ENCODE peak calls at places on chromosomes 3 and 15, in four cellular contexts. V is upper lobe of left lung, L is A549, F is transverse colon. Q is an unnamed sample. For H3K9me3, the result is how much of the 10 kb centered on the place peaks cover.

GRCh38 chr3:65044401-65044800 is 356.6 kb upstream of the ADAMTS9 start:
- DNase-seq in V (no peak), L (no peak), F (no peak), Q (no peak)

GRCh38 chr15:90774731-90775521 is 57.8 kb downstream of the BLM start:
- DNase-seq in V (no peak), L (peak), F (no peak), Q (no peak)

GRCh38 chr15:97730315-97730714 is 230.2 kb upstream of the ARRDC4 start:
- DNase-seq in V (no peak), L (no peak), F (no peak), Q (no peak)

GRCh38 chr15:65195542-65196026 is 10.4 kb upstream of the CLPX start:
- DNase-seq in V (no peak), L (no peak), F (no peak), Q (no peak)

GRCh38 chr3:42477696-42478095 is 24.7 kb upstream of the VIPR1 start:
- DNase-seq in V (no peak), L (no peak), F (no peak), Q (no peak)

GRCh38 chr3:101722394-101723173 is 1.8 kb upstream of the CEP97 start:
- DNase-seq in V (no peak), L (no peak), F (no peak), Q (no peak)

GRCh38 chr3:100029689-100030088 is 84.6 kb downstream of the FILIP1L start:
- DNase-seq in V (no peak), L (no peak), F (no peak), Q (no peak)

GRCh38 chr3:101319531-101319930 is 844 bp downstream of the IMPG2 start:
- DNase-seq in V (no peak), L (no peak), F (no peak), Q (no peak)

GRCh38 chr3:163058190-163058854 is 1561.7 kb downstream of the OTOL1 start:
- DNase-seq in V (no peak), L (no peak), F (no peak), Q (no peak)

GRCh38 chr3:145015243-145015642 is 1043.6 kb downstream of the DIPK2A start:
- DNase-seq in V (no peak), L (no peak), F (no peak), Q (no peak)

GRCh38 chr3:182738583-182739514 is 54.5 kb upstream of the ATP11B start:
- DNase-seq in V (no peak), L (no peak), F (peak), Q (peak)

GRCh38 chr3:95235916-95236315 is 1173.1 kb downstream of the NSUN3 start:
- DNase-seq in V (no peak), L (no peak), F (no peak), Q (no peak)

GRCh38 chr3:170999737-171000242 is 26.7 kb downstream of the SLC2A2 start:
- DNase-seq in V (no peak), L (no peak), F (peak), Q (no peak)
- TF ChIP-seq EP300 in V (no peak), L (no peak), F (no peak), Q (no peak)

GRCh38 chr15:60795889-60796288 is 316.9 kb upstream of the ICE2 start:
- DNase-seq in V (no peak), L (no peak), F (no peak), Q (no peak)
- TF ChIP-seq POLR2A in V (no peak), L (no peak), F (no peak), Q (no peak)

GRCh38 chr15:47586653-47587224 is 130.6 kb upstream of the SEMA6D start:
- DNase-seq in V (peak), L (no peak), F (peak), Q (no peak)
- H3K9me3 ChIP-seq in V (under half), L (under half), F (under half), Q (under half)

GRCh38 chr3:14558029-14558428 is 17.9 kb upstream of the GRIP2 start:
- DNase-seq in V (no peak), L (no peak), F (no peak), Q (no peak)
- TF ChIP-seq EP300 in V (no peak), L (no peak), F (no peak), Q (no peak)

Q was measured in stomach.